ENCODE peak calls at places on chromosomes 13 and 19, in four cellular contexts. K is HepG2, S is WTC11, A is GM12878. H is an unnamed sample.

GRCh38 chr19:46953955-46954501 is 65.6 kb upstream of the NPAS1 start:
- DNase-seq in A (no peak), S (no peak), K (peak), H (no peak)

GRCh38 chr19:7395360-7395781 is 46.6 kb downstream of the ARHGEF18 start:
- DNase-seq in A (no peak), K (no peak), S (no peak), H (no peak)

GRCh38 chr13:102139626-102140025 is 262.2 kb downstream of the FGF14 start:
- DNase-seq in S (no peak), K (no peak), A (no peak), H (no peak)

GRCh38 chr19:30165228-30165813 is 206.9 kb upstream of the ZNF536 start:
- DNase-seq in K (no peak), S (no peak), A (no peak), H (no peak)

GRCh38 chr13:53822136-53822535 is 793.5 kb downstream of the OLFM4 start:
- DNase-seq in S (no peak), A (no peak), K (no peak), H (no peak)

GRCh38 chr13:35014606-35015005 is 72.5 kb downstream of the NBEA start:
- DNase-seq in A (no peak), S (peak), K (no peak), H (no peak)

GRCh38 chr19:7410946-7411345 is 62.2 kb downstream of the ARHGEF18 start:
- DNase-seq in A (no peak), S (no peak), K (no peak), H (peak)

GRCh38 chr13:54078271-54078670 is 1049.7 kb downstream of the OLFM4 start:
- DNase-seq in K (no peak), A (no peak), S (no peak), H (no peak)

GRCh38 chr19:43651758-43652545 is 12.3 kb upstream of the CADM4 start:
- DNase-seq in S (peak), A (no peak), K (peak), H (peak)

GRCh38 chr19:7492142-7493055 is 3.6 kb upstream of the PEX11G start:
- DNase-seq in S (no peak), K (no peak), A (no peak), H (no peak)

GRCh38 chr19:3775374-3775711 is 3.3 kb upstream of the RAX2 start:
- DNase-seq in S (no peak), K (no peak), A (no peak), H (no peak)

GRCh38 chr19:33304760-33305647 is 2.7 kb upstream of the CEBPA start:
- DNase-seq in S (no peak), K (peak), A (no peak), H (peak)
- TF ChIP-seq TCF7 in S (no peak), K (no peak), A (no peak), H (no peak)

GRCh38 chr19:41997121-41997850 is 3.3 kb upstream of the ATP1A3 start:
- DNase-seq in S (peak), A (no peak), K (no peak), H (peak)

GRCh38 chr19:41999071-41999877 is 5.2 kb upstream of the ATP1A3 start:
- DNase-seq in K (no peak), A (no peak), S (peak), H (no peak)

GRCh38 chr19:41997851-41998229 is 3.8 kb upstream of the ATP1A3 start:
- DNase-seq in S (peak), K (no peak), A (no peak), H (no peak)

GRCh38 chr19:41999878-42000208 is 5.8 kb upstream of the ATP1A3 start:
- DNase-seq in K (no peak), A (no peak), S (no peak), H (no peak)

GRCh38 chr19:41998246-41999020 is 4.4 kb upstream of the ATP1A3 start:
- DNase-seq in A (no peak), S (peak), K (peak), H (peak)
- TF ChIP-seq TCF7 in A (no peak), S (no peak), K (no peak), H (no peak)

GRCh38 chr13:29849731-29850212 is 645 bp downstream of the UBL3 start:
- DNase-seq in A (no peak), S (peak), K (peak), H (peak)
- TF ChIP-seq TCF7 in A (no peak), S (no peak), K (no peak), H (no peak)

GRCh38 chr13:97221491-97221890 is 642 bp upstream of the MBNL2 start:
- DNase-seq in S (no peak), A (no peak), K (no peak), H (no peak)

GRCh38 chr13:97220151-97220900 is 1.8 kb upstream of the MBNL2 start:
- DNase-seq in A (no peak), S (no peak), K (no peak), H (no peak)

GRCh38 chr13:97219226-97219625 is 2.9 kb upstream of the MBNL2 start:
- DNase-seq in S (no peak), A (no peak), K (peak), H (no peak)

GRCh38 chr13:97221989-97222700 is at the start of gene MBNL2:
- DNase-seq in K (peak), S (peak), A (peak), H (peak)

GRCh38 chr13:97221046-97221445 is 1.1 kb upstream of the MBNL2 start:
- DNase-seq in S (no peak), A (no peak), K (no peak), H (no peak)
- TF ChIP-seq TCF7 in S (no peak), A (no peak), K (no peak), H (no peak)

DNA sequence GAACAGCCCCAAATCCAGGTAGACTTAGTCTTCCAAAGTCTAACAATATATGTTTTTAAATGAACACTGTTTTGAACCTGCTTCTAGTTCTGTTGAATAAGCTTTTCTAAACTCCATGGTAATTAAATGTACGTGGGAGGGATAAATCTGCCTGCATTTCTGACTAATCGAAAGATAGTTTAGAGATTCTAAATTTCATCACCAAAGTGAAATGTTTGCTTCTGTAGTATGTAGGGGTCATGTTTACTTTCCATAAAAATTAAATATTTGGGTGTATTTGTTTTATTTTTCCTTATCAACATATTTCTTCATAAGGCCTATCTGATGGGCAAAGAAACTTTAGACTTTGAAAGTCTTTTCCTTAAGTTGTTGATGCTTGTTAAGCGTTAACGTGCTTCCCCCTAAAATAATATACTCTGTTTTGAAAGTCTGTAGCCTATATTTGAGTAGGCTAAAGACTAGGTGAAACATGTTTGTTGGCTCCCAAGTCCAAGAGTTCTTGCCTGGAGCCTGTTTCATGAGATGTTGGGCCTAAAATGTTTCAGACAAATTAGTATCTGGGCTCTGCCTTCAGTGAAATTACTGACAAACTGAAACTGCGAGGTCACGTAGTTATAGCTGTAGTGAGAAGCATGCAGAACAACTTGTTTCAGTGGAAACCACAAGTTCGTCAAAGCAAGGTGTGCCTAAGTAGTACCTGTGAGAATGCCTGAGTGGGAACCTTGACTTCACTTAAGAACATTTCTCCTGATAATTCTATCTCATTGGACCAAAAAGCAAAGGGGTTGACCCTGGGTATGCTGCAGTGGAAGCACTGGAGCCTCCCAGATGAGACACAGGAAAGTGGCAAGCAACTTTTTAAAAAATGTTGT is 126.2 kb downstream of the LMO7 start:
- DNase-seq in K (peak), A (peak), S (no peak), H (no peak)
- TF ChIP-seq TCF7 in K (no peak), A (no peak), S (no peak), H (no peak)

GRCh38 chr19:18788782-18789421 is 2.2 kb downstream of the COMP start:
- DNase-seq in S (peak), A (no peak), K (no peak), H (no peak)
- TF ChIP-seq TCF7 in S (no peak), A (no peak), K (no peak), H (no peak)

DNA sequence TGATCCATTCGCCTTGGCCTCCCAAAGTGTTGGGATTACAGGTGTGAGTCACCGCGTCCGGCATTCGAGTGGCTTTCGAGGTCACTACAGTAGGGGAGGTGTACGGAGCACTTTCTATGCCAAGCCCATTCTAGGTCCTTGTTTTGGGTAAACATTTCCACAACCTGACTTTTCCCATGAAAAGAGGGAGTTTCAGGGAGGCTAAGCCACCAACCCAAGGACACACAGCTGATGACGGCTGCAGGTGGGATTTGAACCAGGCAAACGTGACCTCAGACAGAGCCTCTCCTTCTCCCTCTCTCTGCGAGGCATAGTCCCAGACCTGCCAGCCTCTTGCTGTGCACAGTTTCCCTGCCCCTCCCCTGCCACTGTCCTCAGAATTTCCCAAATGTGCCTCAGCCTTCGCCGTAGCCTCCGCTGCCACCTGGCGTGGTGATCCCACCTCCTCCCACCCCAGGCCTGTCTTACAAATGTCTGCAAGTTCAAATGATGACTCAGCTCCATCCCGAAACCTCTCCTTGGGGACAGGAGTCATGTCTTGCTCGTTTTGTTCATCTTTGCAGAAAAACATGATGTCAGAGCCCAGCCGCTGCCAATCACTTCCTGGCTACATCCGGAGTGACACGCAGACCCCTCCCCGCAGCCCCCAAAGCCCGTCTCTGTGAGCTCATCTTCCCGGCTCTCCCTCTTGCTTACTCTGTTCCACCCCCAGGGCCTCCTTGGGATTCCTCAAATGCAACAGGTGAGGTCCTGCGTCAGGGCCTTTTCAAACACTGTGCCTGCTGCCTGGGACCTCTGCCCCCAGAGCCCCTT is 6.6 kb upstream of the GADD45B start:
- DNase-seq in A (no peak), K (no peak), S (no peak), H (peak)
- TF ChIP-seq TCF7 in A (no peak), K (no peak), S (no peak), H (no peak)

GRCh38 chr13:111981006-111981405 is 85.9 kb upstream of the SOX1 start:
- DNase-seq in S (no peak), A (no peak), K (no peak), H (no peak)
- TF ChIP-seq TCF7 in S (no peak), A (no peak), K (no peak), H (no peak)

DNA sequence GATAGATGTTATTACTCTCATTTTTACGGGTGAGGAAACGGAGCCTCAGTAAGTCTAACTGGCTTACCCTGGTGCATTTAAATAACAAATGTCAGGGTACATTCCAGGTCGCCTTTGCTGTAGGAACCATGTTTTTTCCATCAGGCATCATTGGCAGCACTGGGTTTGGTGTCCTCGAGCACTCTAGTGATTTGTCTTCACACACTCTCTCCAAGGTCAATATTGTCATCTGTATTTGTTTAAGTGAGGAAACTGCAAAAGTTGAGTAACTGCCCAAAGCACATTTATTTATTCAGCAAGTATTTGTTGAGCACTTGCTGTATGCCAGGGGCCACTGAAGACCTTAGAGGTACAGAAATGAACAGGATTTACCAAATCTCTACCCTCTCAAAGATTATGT is 78.6 kb downstream of the DCT start:
- DNase-seq in A (no peak), S (no peak), K (peak), H (no peak)
- TF ChIP-seq TCF7 in A (no peak), S (no peak), K (no peak), H (no peak)

GRCh38 chr13:71320452-71320851 is 546.6 kb downstream of the DACH1 start:
- DNase-seq in K (peak), S (peak), A (no peak), H (no peak)
- TF ChIP-seq TCF7 in K (no peak), S (no peak), A (no peak), H (no peak)

H was measured in K562.